ENCODE peak calls at places on chromosomes 5 and 9, in four cellular contexts. G is HepG2, U is K562, S is SK-N-SH. Q is an unnamed sample.

GRCh38 chr5:14838396-14839319 is 32.9 kb downstream of the ANKH start:
- DNase-seq in G (no peak), S (no peak), U (no peak), Q (no peak)

GRCh38 chr5:58842851-58843250 is 260.0 kb downstream of the RAB3C start:
- DNase-seq in U (no peak), G (no peak), S (no peak), Q (no peak)

GRCh38 chr5:93572101-93572772 is 8.8 kb downstream of the NR2F1-AS1 start:
- DNase-seq in G (no peak), U (no peak), S (no peak), Q (no peak)

GRCh38 chr5:915946-916345 is 23.3 kb downstream of the TRIP13 start:
- DNase-seq in G (no peak), S (no peak), U (no peak), Q (no peak)

GRCh38 chr5:82931110-82931509 is 146.1 kb downstream of the TMEM167A start:
- DNase-seq in G (no peak), S (no peak), U (no peak), Q (no peak)

GRCh38 chr9:130010151-130010988 is 32.6 kb downstream of the FNBP1 start:
- DNase-seq in U (no peak), G (no peak), S (no peak), Q (no peak)

GRCh38 chr5:119284031-119284430 is 71.8 kb upstream of the TNFAIP8 start:
- DNase-seq in G (no peak), S (no peak), U (no peak), Q (no peak)

GRCh38 chr9:137225701-137226331 is 842 bp downstream of the CYSRT1 start:
- DNase-seq in U (no peak), G (no peak), S (no peak), Q (no peak)

GRCh38 chr5:41290810-41291209 is 77.5 kb upstream of the C6 start:
- DNase-seq in G (no peak), S (no peak), U (no peak), Q (no peak)

GRCh38 chr9:93650448-93650847 is 74.1 kb downstream of the PHF2 start:
- DNase-seq in G (no peak), S (no peak), U (no peak), Q (no peak)

GRCh38 chr5:172561151-172561550 is 79.9 kb upstream of the NEURL1B start:
- DNase-seq in S (no peak), G (no peak), U (no peak), Q (no peak)

GRCh38 chr5:79349047-79349446 is 113.1 kb downstream of the JMY start:
- DNase-seq in U (no peak), G (no peak), S (no peak), Q (no peak)

GRCh38 chr9:18459958-18460584 is 13.9 kb upstream of the ADAMTSL1 start:
- DNase-seq in S (no peak), U (no peak), G (no peak), Q (no peak)

GRCh38 chr5:11390369-11390768 is 513.9 kb downstream of the CTNND2 start:
- DNase-seq in S (no peak), U (no peak), G (no peak), Q (no peak)

GRCh38 chr9:127694890-127695735 is 11.7 kb upstream of the CFAP157 start:
- DNase-seq in G (no peak), U (no peak), S (no peak), Q (no peak)

GRCh38 chr9:37622462-37622861 is 28.3 kb upstream of the FRMPD1 start:
- DNase-seq in S (peak; percentile 49), U (no peak), G (no peak), Q (no peak)

GRCh38 chr5:122751293-122751753 is 23.6 kb upstream of the SNX2 start:
- DNase-seq in S (no peak), G (no peak), U (no peak), Q (no peak)

GRCh38 chr5:160477266-160477970 is 55.8 kb downstream of the PTTG1 start:
- DNase-seq in G (peak; percentile 83), U (no peak), S (no peak), Q (no peak)

GRCh38 chr9:110440161-110440560 is 102.5 kb upstream of the TXNDC8 start:
- DNase-seq in S (no peak), G (no peak), U (no peak), Q (no peak)

GRCh38 chr5:80592761-80593160 is 22.7 kb upstream of the ANKRD34B start:
- DNase-seq in S (no peak), U (no peak), G (peak; percentile 24), Q (no peak)

GRCh38 chr5:80590766-80591165 is 20.7 kb upstream of the ANKRD34B start:
- DNase-seq in S (no peak), G (no peak), U (no peak), Q (no peak)

GRCh38 chr5:80592105-80592504 is 22.0 kb upstream of the ANKRD34B start:
- DNase-seq in S (no peak), G (peak; percentile 37), U (no peak), Q (no peak)

GRCh38 chr5:80591352-80591751 is 21.3 kb upstream of the ANKRD34B start:
- DNase-seq in S (no peak), U (no peak), G (no peak), Q (no peak)

GRCh38 chr5:80588858-80589540 is 18.9 kb upstream of the ANKRD34B start:
- DNase-seq in U (no peak), G (no peak), S (no peak), Q (no peak)
- H2AFZ ChIP-seq in U (peak overlapping the region; percentile 12), G (no peak overlapping the region), S (no peak overlapping the region), Q (no peak overlapping the region)

GRCh38 chr9:122122903-122123632 is 30.0 kb upstream of the TTLL11 start:
- DNase-seq in G (peak; percentile 41), S (peak; percentile 88), U (peak; percentile 87), Q (peak; percentile 59)

GRCh38 chr9:122125891-122126331 is 32.8 kb upstream of the TTLL11 start:
- DNase-seq in G (peak; percentile 50), S (peak; percentile 56), U (no peak), Q (no peak)

GRCh38 chr9:122125158-122125890 is 32.2 kb upstream of the TTLL11 start:
- DNase-seq in U (peak; percentile 88), G (peak; percentile 53), S (peak; percentile 92), Q (peak; percentile 56)

GRCh38 chr9:122124048-122124447 is 30.9 kb upstream of the TTLL11 start:
- DNase-seq in G (no peak), U (no peak), S (no peak), Q (no peak)

DNA sequence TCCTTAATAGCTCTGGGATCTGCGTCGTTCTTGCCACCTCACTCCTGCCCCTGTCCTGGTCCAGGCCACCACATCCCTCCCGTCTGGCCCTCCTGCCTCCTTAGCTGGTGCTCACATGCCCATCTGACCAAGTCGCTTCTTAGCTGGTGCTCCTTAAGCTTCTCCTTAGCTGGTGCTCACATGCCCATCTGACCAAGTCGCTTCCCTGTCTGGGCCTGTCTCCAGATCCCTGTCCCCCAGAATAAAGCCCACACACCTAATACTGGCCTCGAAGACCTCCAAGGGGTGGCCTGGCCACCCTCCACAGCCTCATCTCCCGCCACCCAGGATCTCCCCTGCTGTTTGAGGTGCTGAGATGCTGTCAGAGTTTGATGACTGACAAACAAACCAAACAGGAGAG is 31.4 kb upstream of the TTLL11 start:
- DNase-seq in U (no peak), G (no peak), S (no peak), Q (no peak)
- TF ChIP-seq ELF1 in U (no peak), G (no peak), S (no peak), Q (no peak)

GRCh38 chr5:150153957-150154617 is 1.6 kb downstream of the PDGFRB start:
- DNase-seq in G (peak; percentile 30), U (no peak), S (no peak), Q (no peak)
- H2AFZ ChIP-seq in G (no peak overlapping the region), U (no peak overlapping the region), S (no peak overlapping the region), Q (no peak overlapping the region)

DNA sequence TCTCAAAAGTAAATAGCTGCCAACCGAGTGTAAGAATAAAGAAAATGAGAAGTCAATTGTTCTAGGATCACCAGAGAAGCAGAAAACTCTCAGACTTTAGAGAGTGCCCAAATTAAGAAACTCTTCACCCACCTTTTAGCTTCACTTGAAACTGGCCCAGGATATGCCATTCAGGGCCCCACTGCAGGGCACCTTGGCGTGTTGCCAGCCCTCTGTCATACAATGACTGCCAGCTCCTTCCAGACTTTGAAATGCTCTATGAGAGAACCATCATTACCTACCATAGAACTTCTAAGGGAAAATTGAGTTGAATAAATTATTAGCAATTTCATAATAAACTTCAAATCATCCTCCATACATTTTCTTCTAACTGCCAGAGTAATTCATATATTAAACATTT is 240.5 kb downstream of the CETN3 start:
- DNase-seq in S (no peak), U (no peak), G (no peak), Q (no peak)
- TF ChIP-seq ELF1 in S (no peak), U (no peak), G (no peak), Q (no peak)

GRCh38 chr5:23014251-23014650 is 161.1 kb upstream of the CDH12 start:
- DNase-seq in U (no peak), S (no peak), G (no peak), Q (no peak)
- H2AFZ ChIP-seq in U (no peak overlapping the region), S (no peak overlapping the region), G (no peak overlapping the region), Q (no peak overlapping the region)

GRCh38 chr5:57493034-57493433 is 10.4 kb upstream of the ACTBL2 start:
- DNase-seq in S (no peak), U (no peak), G (no peak), Q (no peak)
- TF ChIP-seq ELF1 in S (no peak), U (no peak), G (no peak), Q (no peak)